ENCODE peak calls at places on chromosomes 6 and 20, in five cellular contexts. Z is NCI-H2081, I is T-helper 9 cell, P is ELR, K is brain pericyte. A is an unnamed sample.

GRCh38 chr6:33926451-33926850 is 122.6 kb upstream of the MLN start:
- DNase-seq in P (peak; percentile 24), I (no peak), Z (peak; percentile 82), K (no peak), A (no peak)

GRCh38 chr20:17935761-17936160 is 32.8 kb downstream of the SNX5 start:
- DNase-seq in Z (no peak), I (no peak), K (no peak), P (no peak), A (no peak)

GRCh38 chr6:27505209-27506027 is 32.5 kb upstream of the ZNF184 start:
- DNase-seq in I (peak; percentile 60), Z (peak; percentile 65), P (peak; percentile 91), K (no peak), A (peak; percentile 26)

GRCh38 chr20:63896136-63896890 is 1.4 kb downstream of the DNAJC5 start:
- DNase-seq in I (peak; percentile 12), Z (peak; percentile 79), P (peak; percentile 32), K (no peak), A (peak; percentile 59)

GRCh38 chr6:110944681-110945151 is 13.8 kb upstream of the GTF3C6 start:
- DNase-seq in K (no peak), Z (no peak), I (no peak), P (peak; percentile 95), A (peak; percentile 66)

GRCh38 chr6:158818008-158818579 is 1.1 kb downstream of the EZR start:
- DNase-seq in P (peak; percentile 89), K (no peak), I (peak; percentile 80), Z (peak; percentile 63), A (peak; percentile 93)

GRCh38 chr6:137722749-137723272 is 144.2 kb upstream of the TNFAIP3 start:
- DNase-seq in P (no peak), Z (no peak), I (no peak), K (no peak), A (no peak)

GRCh38 chr20:3396492-3396891 is 11.0 kb downstream of the DNAAF9 start:
- DNase-seq in Z (no peak), P (no peak), K (no peak), I (no peak), A (no peak)

A was measured in adipocyte.